ENCODE peak calls at places on chromosomes 7 and 10, in eight cellular contexts. One of them, this sample, is unnamed.

GRCh38 chr7:75924884-75925283 is 9.9 kb downstream of the POR start:
- DNase-seq in esophagus squamous epithelium: no peak
- DNase-seq in CD8-positive, alpha-beta memory T cell: no peak
- DNase-seq in AG04450: no peak
- DNase-seq in ovary: no peak
- DNase-seq in transverse colon: no peak
- DNase-seq in HCT116: no peak
- DNase-seq in right cardiac atrium: no peak
- DNase-seq in this sample: no peak

GRCh38 chr7:31076641-31077310 is 24.7 kb downstream of the ADCYAP1R1 start:
- DNase-seq in right cardiac atrium: no peak
- DNase-seq in esophagus squamous epithelium: no peak
- DNase-seq in HCT116: no peak
- DNase-seq in AG04450: no peak
- DNase-seq in CD8-positive, alpha-beta memory T cell: no peak
- DNase-seq in transverse colon: no peak
- DNase-seq in ovary: no peak
- DNase-seq in this sample: no peak

GRCh38 chr10:451021-451471 is 238.4 kb downstream of the DIP2C start:
- DNase-seq in transverse colon: peak; percentile 44
- DNase-seq in ovary: no peak
- DNase-seq in esophagus squamous epithelium: no peak
- DNase-seq in AG04450: no peak
- DNase-seq in HCT116: no peak
- DNase-seq in CD8-positive, alpha-beta memory T cell: peak; percentile 88
- DNase-seq in right cardiac atrium: no peak
- DNase-seq in this sample: no peak

GRCh38 chr7:22361795-22362194 is 4.8 kb upstream of the RAPGEF5 start:
- DNase-seq in right cardiac atrium: no peak
- DNase-seq in AG04450: no peak
- DNase-seq in ovary: no peak
- DNase-seq in CD8-positive, alpha-beta memory T cell: no peak
- DNase-seq in transverse colon: peak; percentile 63
- DNase-seq in HCT116: no peak
- DNase-seq in esophagus squamous epithelium: no peak
- DNase-seq in this sample: no peak

GRCh38 chr7:15916666-15917388 is 230.3 kb upstream of the MEOX2 start:
- DNase-seq in AG04450: no peak
- DNase-seq in CD8-positive, alpha-beta memory T cell: no peak
- DNase-seq in ovary: no peak
- DNase-seq in right cardiac atrium: no peak
- DNase-seq in transverse colon: no peak
- DNase-seq in esophagus squamous epithelium: no peak
- DNase-seq in HCT116: no peak
- DNase-seq in this sample: no peak

GRCh38 chr10:35912615-35913170 is 270.6 kb upstream of the FZD8 start:
- DNase-seq in esophagus squamous epithelium: no peak
- DNase-seq in ovary: no peak
- DNase-seq in CD8-positive, alpha-beta memory T cell: no peak
- DNase-seq in HCT116: no peak
- DNase-seq in right cardiac atrium: no peak
- DNase-seq in transverse colon: no peak
- DNase-seq in AG04450: peak; percentile 23
- DNase-seq in this sample: no peak

GRCh38 chr10:126902157-126902556 is 3.1 kb upstream of the DOCK1 start:
- DNase-seq in esophagus squamous epithelium: no peak
- DNase-seq in CD8-positive, alpha-beta memory T cell: no peak
- DNase-seq in HCT116: peak; percentile 69
- DNase-seq in AG04450: peak; percentile 26
- DNase-seq in transverse colon: no peak
- DNase-seq in ovary: no peak
- DNase-seq in right cardiac atrium: no peak
- DNase-seq in this sample: no peak

GRCh38 chr7:47420117-47420780 is 161.7 kb downstream of the TNS3 start:
- DNase-seq in esophagus squamous epithelium: no peak
- DNase-seq in right cardiac atrium: no peak
- DNase-seq in ovary: no peak
- DNase-seq in AG04450: no peak
- DNase-seq in CD8-positive, alpha-beta memory T cell: no peak
- DNase-seq in HCT116: no peak
- DNase-seq in transverse colon: no peak
- DNase-seq in this sample: no peak

GRCh38 chr10:121659236-121659635 is 61.0 kb upstream of the FGFR2 start:
- DNase-seq in ovary: no peak
- DNase-seq in HCT116: no peak
- DNase-seq in esophagus squamous epithelium: no peak
- DNase-seq in right cardiac atrium: no peak
- DNase-seq in CD8-positive, alpha-beta memory T cell: no peak
- DNase-seq in AG04450: no peak
- DNase-seq in transverse colon: no peak
- DNase-seq in this sample: no peak

GRCh38 chr10:86693721-86694369 is 25.5 kb downstream of the LDB3 start:
- DNase-seq in ovary: peak; percentile 75
- DNase-seq in esophagus squamous epithelium: no peak
- DNase-seq in transverse colon: peak; percentile 51
- DNase-seq in HCT116: no peak
- DNase-seq in CD8-positive, alpha-beta memory T cell: peak; percentile 10
- DNase-seq in right cardiac atrium: peak; percentile 75
- DNase-seq in AG04450: no peak
- DNase-seq in this sample: peak; percentile 85

GRCh38 chr10:133258066-133258817 is 18.4 kb downstream of the ADAM8 start:
- DNase-seq in transverse colon: peak; percentile 67
- DNase-seq in esophagus squamous epithelium: no peak
- DNase-seq in ovary: no peak
- DNase-seq in right cardiac atrium: no peak
- DNase-seq in AG04450: no peak
- DNase-seq in CD8-positive, alpha-beta memory T cell: no peak
- DNase-seq in HCT116: no peak
- DNase-seq in this sample: peak; percentile 64

GRCh38 chr7:21568762-21569161 is 25.9 kb downstream of the DNAH11 start:
- DNase-seq in transverse colon: no peak
- DNase-seq in CD8-positive, alpha-beta memory T cell: no peak
- DNase-seq in AG04450: no peak
- DNase-seq in esophagus squamous epithelium: no peak
- DNase-seq in HCT116: no peak
- DNase-seq in ovary: no peak
- DNase-seq in right cardiac atrium: no peak
- DNase-seq in this sample: no peak

GRCh38 chr10:78634389-78634815 is 434.4 kb upstream of the ZMIZ1 start:
- DNase-seq in CD8-positive, alpha-beta memory T cell: no peak
- DNase-seq in esophagus squamous epithelium: no peak
- DNase-seq in ovary: peak; percentile 20
- DNase-seq in right cardiac atrium: no peak
- DNase-seq in transverse colon: no peak
- DNase-seq in AG04450: no peak
- DNase-seq in HCT116: no peak
- DNase-seq in this sample: peak; percentile 82

GRCh38 chr7:326845-327304 is 36.9 kb downstream of the FOXL3 start:
- DNase-seq in CD8-positive, alpha-beta memory T cell: no peak
- DNase-seq in transverse colon: peak; percentile 54
- DNase-seq in HCT116: no peak
- DNase-seq in ovary: no peak
- DNase-seq in AG04450: no peak
- DNase-seq in esophagus squamous epithelium: no peak
- DNase-seq in right cardiac atrium: no peak
- DNase-seq in this sample: no peak

GRCh38 chr10:13859979-13860619 is 273.3 kb downstream of the PRPF18 start:
- DNase-seq in ovary: no peak
- DNase-seq in AG04450: no peak
- DNase-seq in esophagus squamous epithelium: no peak
- DNase-seq in CD8-positive, alpha-beta memory T cell: no peak
- DNase-seq in transverse colon: no peak
- DNase-seq in HCT116: no peak
- DNase-seq in right cardiac atrium: no peak
- DNase-seq in this sample: no peak

GRCh38 chr10:13858709-13859108 is 271.9 kb downstream of the PRPF18 start:
- DNase-seq in right cardiac atrium: no peak
- DNase-seq in ovary: no peak
- DNase-seq in HCT116: no peak
- DNase-seq in esophagus squamous epithelium: no peak
- DNase-seq in CD8-positive, alpha-beta memory T cell: no peak
- DNase-seq in AG04450: no peak
- DNase-seq in transverse colon: no peak
- DNase-seq in this sample: no peak

GRCh38 chr10:13865758-13866491 is 279.2 kb downstream of the PRPF18 start:
- DNase-seq in right cardiac atrium: no peak
- DNase-seq in ovary: no peak
- DNase-seq in AG04450: no peak
- DNase-seq in esophagus squamous epithelium: no peak
- DNase-seq in transverse colon: no peak
- DNase-seq in CD8-positive, alpha-beta memory T cell: no peak
- DNase-seq in HCT116: peak; percentile 21
- DNase-seq in this sample: peak; percentile 84

GRCh38 chr10:13860886-13861285 is 274.1 kb downstream of the PRPF18 start:
- DNase-seq in transverse colon: no peak
- DNase-seq in HCT116: no peak
- DNase-seq in esophagus squamous epithelium: no peak
- DNase-seq in AG04450: no peak
- DNase-seq in ovary: no peak
- DNase-seq in CD8-positive, alpha-beta memory T cell: no peak
- DNase-seq in right cardiac atrium: no peak
- DNase-seq in this sample: no peak

DNA sequence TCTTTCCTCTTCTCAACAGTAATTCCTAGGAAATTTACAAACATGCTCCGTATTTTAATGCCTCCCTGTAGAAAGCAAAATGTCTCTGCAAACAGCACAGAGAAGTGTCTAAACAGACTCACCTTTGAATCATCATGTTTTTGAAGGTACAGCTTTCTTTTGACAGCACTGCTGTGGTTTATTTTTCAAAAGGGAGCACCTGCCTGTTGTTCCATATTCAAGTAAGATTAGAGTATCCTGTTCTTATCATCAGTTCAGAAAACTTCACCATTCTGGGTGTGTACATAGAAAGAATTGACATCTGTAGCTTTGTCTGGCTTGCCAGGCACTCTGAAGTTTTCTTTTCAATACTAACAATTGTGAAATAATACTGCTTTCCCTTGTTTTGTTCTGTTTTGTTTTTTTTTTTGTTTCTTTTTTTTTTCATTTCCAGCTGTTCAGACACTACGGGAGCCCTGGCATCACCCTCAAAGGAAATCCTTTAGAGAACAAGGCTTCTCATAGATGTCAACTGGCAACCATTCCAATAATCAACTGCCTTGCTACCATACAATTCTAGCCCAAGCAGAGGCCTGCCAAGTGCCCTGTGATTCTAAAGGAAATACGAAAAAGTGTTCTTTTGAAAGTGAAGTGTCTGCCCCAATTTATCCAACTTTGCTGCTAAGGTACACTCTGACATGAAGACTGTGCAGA is 275.9 kb downstream of the PRPF18 start:
- DNase-seq in HCT116: no peak
- DNase-seq in AG04450: no peak
- DNase-seq in CD8-positive, alpha-beta memory T cell: peak; percentile 13
- DNase-seq in ovary: no peak
- DNase-seq in right cardiac atrium: no peak
- DNase-seq in esophagus squamous epithelium: no peak
- DNase-seq in transverse colon: no peak
- DNase-seq in this sample: no peak
- H3K27ac ChIP-seq in HCT116: no peak overlapping the region
- H3K27ac ChIP-seq in AG04450: no peak overlapping the region
- H3K27ac ChIP-seq in CD8-positive, alpha-beta memory T cell: no peak overlapping the region
- H3K27ac ChIP-seq in ovary: no peak overlapping the region
- H3K27ac ChIP-seq in right cardiac atrium: peak overlapping the region; percentile 23
- H3K27ac ChIP-seq in esophagus squamous epithelium: no peak overlapping the region
- H3K27ac ChIP-seq in transverse colon: no peak overlapping the region
- H3K27ac ChIP-seq in this sample: no peak overlapping the region

DNA sequence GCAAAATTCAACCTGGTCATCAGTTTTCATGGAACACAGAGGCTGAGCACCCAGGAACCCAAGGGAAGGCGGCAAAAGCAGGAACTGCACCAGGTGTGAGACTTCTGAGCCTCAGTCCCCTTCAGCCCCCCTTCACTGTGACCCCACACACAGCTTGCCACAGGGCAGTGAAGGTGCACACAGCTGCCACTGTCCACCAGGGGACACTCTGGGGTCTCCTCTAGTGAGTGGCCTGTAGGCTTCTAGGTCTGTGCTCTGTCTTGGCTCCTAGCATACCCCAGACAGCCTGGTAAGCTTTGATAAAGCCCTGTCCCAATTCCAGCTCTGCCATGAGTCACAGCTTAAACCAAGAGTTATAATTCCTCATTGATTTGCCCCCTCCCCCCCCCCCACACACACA is 12.1 kb downstream of the KCNH2 start:
- DNase-seq in HCT116: no peak
- DNase-seq in ovary: no peak
- DNase-seq in CD8-positive, alpha-beta memory T cell: no peak
- DNase-seq in right cardiac atrium: peak; percentile 55
- DNase-seq in esophagus squamous epithelium: no peak
- DNase-seq in AG04450: no peak
- DNase-seq in transverse colon: no peak
- DNase-seq in this sample: peak; percentile 82
- H3K27ac ChIP-seq in HCT116: no peak overlapping the region
- H3K27ac ChIP-seq in ovary: no peak overlapping the region
- H3K27ac ChIP-seq in CD8-positive, alpha-beta memory T cell: no peak overlapping the region
- H3K27ac ChIP-seq in right cardiac atrium: peak overlapping the region; percentile 93
- H3K27ac ChIP-seq in esophagus squamous epithelium: no peak overlapping the region
- H3K27ac ChIP-seq in AG04450: no peak overlapping the region
- H3K27ac ChIP-seq in transverse colon: peak overlapping the region; percentile 54
- H3K27ac ChIP-seq in this sample: no peak overlapping the region

GRCh38 chr7:101100858-101101847 is 15.9 kb downstream of the TRIM56 start:
- DNase-seq in CD8-positive, alpha-beta memory T cell: no peak
- DNase-seq in right cardiac atrium: peak; percentile 14
- DNase-seq in AG04450: no peak
- DNase-seq in transverse colon: no peak
- DNase-seq in ovary: no peak
- DNase-seq in esophagus squamous epithelium: no peak
- DNase-seq in HCT116: no peak
- DNase-seq in this sample: no peak
- H3K27ac ChIP-seq in CD8-positive, alpha-beta memory T cell: peak overlapping the region; percentile 38
- H3K27ac ChIP-seq in right cardiac atrium: no peak overlapping the region
- H3K27ac ChIP-seq in AG04450: peak overlapping the region; percentile 99
- H3K27ac ChIP-seq in transverse colon: peak overlapping the region; percentile 51
- H3K27ac ChIP-seq in ovary: peak overlapping the region; percentile 5
- H3K27ac ChIP-seq in esophagus squamous epithelium: peak overlapping the region; percentile 51
- H3K27ac ChIP-seq in HCT116: peak overlapping the region; percentile 96
- H3K27ac ChIP-seq in this sample: no peak overlapping the region

GRCh38 chr7:51029586-51030230 is 247.0 kb upstream of the GRB10 start:
- DNase-seq in CD8-positive, alpha-beta memory T cell: no peak
- DNase-seq in esophagus squamous epithelium: no peak
- DNase-seq in HCT116: no peak
- DNase-seq in AG04450: peak; percentile 74
- DNase-seq in transverse colon: no peak
- DNase-seq in ovary: no peak
- DNase-seq in right cardiac atrium: no peak
- DNase-seq in this sample: no peak

GRCh38 chr7:51031216-51031615 is 248.5 kb upstream of the GRB10 start:
- DNase-seq in AG04450: no peak
- DNase-seq in esophagus squamous epithelium: no peak
- DNase-seq in ovary: no peak
- DNase-seq in HCT116: no peak
- DNase-seq in right cardiac atrium: no peak
- DNase-seq in CD8-positive, alpha-beta memory T cell: no peak
- DNase-seq in transverse colon: no peak
- DNase-seq in this sample: no peak

GRCh38 chr7:51033722-51034530 is 251.2 kb upstream of the GRB10 start:
- DNase-seq in transverse colon: no peak
- DNase-seq in AG04450: no peak
- DNase-seq in right cardiac atrium: no peak
- DNase-seq in esophagus squamous epithelium: no peak
- DNase-seq in CD8-positive, alpha-beta memory T cell: no peak
- DNase-seq in HCT116: no peak
- DNase-seq in ovary: no peak
- DNase-seq in this sample: no peak

GRCh38 chr7:51034531-51035264 is 252.0 kb upstream of the GRB10 start:
- DNase-seq in transverse colon: no peak
- DNase-seq in right cardiac atrium: no peak
- DNase-seq in CD8-positive, alpha-beta memory T cell: no peak
- DNase-seq in HCT116: no peak
- DNase-seq in esophagus squamous epithelium: no peak
- DNase-seq in AG04450: peak; percentile 44
- DNase-seq in ovary: no peak
- DNase-seq in this sample: no peak

GRCh38 chr7:51031791-51032484 is 249.2 kb upstream of the GRB10 start:
- DNase-seq in right cardiac atrium: no peak
- DNase-seq in CD8-positive, alpha-beta memory T cell: no peak
- DNase-seq in ovary: no peak
- DNase-seq in transverse colon: no peak
- DNase-seq in HCT116: no peak
- DNase-seq in esophagus squamous epithelium: no peak
- DNase-seq in AG04450: no peak
- DNase-seq in this sample: peak; percentile 26
- H3K27ac ChIP-seq in right cardiac atrium: no peak overlapping the region
- H3K27ac ChIP-seq in CD8-positive, alpha-beta memory T cell: no peak overlapping the region
- H3K27ac ChIP-seq in ovary: no peak overlapping the region
- H3K27ac ChIP-seq in transverse colon: no peak overlapping the region
- H3K27ac ChIP-seq in HCT116: no peak overlapping the region
- H3K27ac ChIP-seq in esophagus squamous epithelium: no peak overlapping the region
- H3K27ac ChIP-seq in AG04450: no peak overlapping the region
- H3K27ac ChIP-seq in this sample: no peak overlapping the region

This sample was measured in endodermal cell.